ENCODE peak calls at places on chromosome 13, in five cellular contexts. I, G, W, U and V are unnamed samples.

GRCh38 chr13:50285283-50285682 is 270.0 kb downstream of the KCNRG start:
- DNase-seq in I (no peak), U (no peak), W (no peak), G (no peak), V (no peak)

GRCh38 chr13:98394820-98395510 is 181.9 kb downstream of the STK24 start:
- DNase-seq in I (no peak), U (peak; percentile 42), W (no peak), G (no peak), V (no peak)

GRCh38 chr13:30577381-30577780 is 40.3 kb upstream of the USPL1 start:
- DNase-seq in U (no peak), W (peak; percentile 81), I (peak; percentile 86), G (peak; percentile 36), V (no peak)

GRCh38 chr13:20340759-20341161 is 108.6 kb upstream of the GJB6 start:
- DNase-seq in G (no peak), W (peak; percentile 10), I (peak; percentile 35), U (no peak), V (no peak)

GRCh38 chr13:95834134-95834765 is 157.3 kb downstream of the DNAJC3 start:
- DNase-seq in G (peak; percentile 65), W (peak; percentile 29), I (peak; percentile 57), U (peak; percentile 76), V (no peak)

GRCh38 chr13:40406405-40407138 is 259.9 kb downstream of the FOXO1 start:
- DNase-seq in W (peak; percentile 45), U (no peak), G (no peak), I (no peak), V (no peak)

GRCh38 chr13:107675847-107676550 is 539.3 kb downstream of the LIG4 start:
- DNase-seq in I (no peak), W (no peak), G (no peak), U (no peak), V (no peak)

GRCh38 chr13:54599413-54599812 is 1570.8 kb downstream of the OLFM4 start:
- DNase-seq in I (no peak), U (no peak), W (no peak), G (no peak), V (no peak)